ENCODE peak calls at places on chromosome 4, in nine cellular contexts. One of them, this sample, is unnamed.

GRCh38 chr4:78370625-78371372 is 180.8 kb upstream of the ANXA3 start:
- DNase-seq in NCI-H1092: no peak
- DNase-seq in AG09319: no peak
- DNase-seq in midbrain: no peak
- DNase-seq in testis: no peak
- DNase-seq in activated CD4-positive, alpha-beta memory T cell treated with anti-CD3 and anti-CD28 coated beads, Interleukin-2, amount 10 ng/mL, durations not matched to agents 7 days and 5 days: no peak
- DNase-seq in mesothelial cell of epicardium: no peak
- DNase-seq in HEK293T: no peak
- DNase-seq in A549: no peak
- DNase-seq in this sample: no peak

GRCh38 chr4:53717064-53717549 is 125.8 kb upstream of the LNX1 start:
- DNase-seq in A549: no peak
- DNase-seq in activated CD4-positive, alpha-beta memory T cell treated with anti-CD3 and anti-CD28 coated beads, Interleukin-2, amount 10 ng/mL, durations not matched to agents 7 days and 5 days: no peak
- DNase-seq in AG09319: no peak
- DNase-seq in testis: no peak
- DNase-seq in midbrain: no peak
- DNase-seq in NCI-H1092: no peak
- DNase-seq in mesothelial cell of epicardium: no peak
- DNase-seq in HEK293T: no peak
- DNase-seq in this sample: no peak

GRCh38 chr4:117983541-117984451 is 50.5 kb upstream of the NDST3 start:
- DNase-seq in mesothelial cell of epicardium: no peak
- DNase-seq in midbrain: no peak
- DNase-seq in AG09319: no peak
- DNase-seq in NCI-H1092: no peak
- DNase-seq in testis: no peak
- DNase-seq in activated CD4-positive, alpha-beta memory T cell treated with anti-CD3 and anti-CD28 coated beads, Interleukin-2, amount 10 ng/mL, durations not matched to agents 7 days and 5 days: no peak
- DNase-seq in HEK293T: no peak
- DNase-seq in A549: no peak
- DNase-seq in this sample: no peak

GRCh38 chr4:87406462-87406861 is 15.5 kb upstream of the HSD17B11 start:
- DNase-seq in HEK293T: no peak
- DNase-seq in mesothelial cell of epicardium: no peak
- DNase-seq in A549: no peak
- DNase-seq in midbrain: no peak
- DNase-seq in NCI-H1092: no peak
- DNase-seq in testis: no peak
- DNase-seq in activated CD4-positive, alpha-beta memory T cell treated with anti-CD3 and anti-CD28 coated beads, Interleukin-2, amount 10 ng/mL, durations not matched to agents 7 days and 5 days: no peak
- DNase-seq in AG09319: no peak
- DNase-seq in this sample: no peak

GRCh38 chr4:74628808-74629616 is 165.3 kb downstream of the BTC start:
- DNase-seq in mesothelial cell of epicardium: no peak
- DNase-seq in NCI-H1092: no peak
- DNase-seq in A549: no peak
- DNase-seq in midbrain: no peak
- DNase-seq in activated CD4-positive, alpha-beta memory T cell treated with anti-CD3 and anti-CD28 coated beads, Interleukin-2, amount 10 ng/mL, durations not matched to agents 7 days and 5 days: no peak
- DNase-seq in testis: no peak
- DNase-seq in HEK293T: no peak
- DNase-seq in AG09319: no peak
- DNase-seq in this sample: no peak

GRCh38 chr4:154614306-154614705 is 1.9 kb upstream of the FGG start:
- DNase-seq in HEK293T: no peak
- DNase-seq in AG09319: no peak
- DNase-seq in mesothelial cell of epicardium: no peak
- DNase-seq in midbrain: no peak
- DNase-seq in A549: no peak
- DNase-seq in NCI-H1092: no peak
- DNase-seq in activated CD4-positive, alpha-beta memory T cell treated with anti-CD3 and anti-CD28 coated beads, Interleukin-2, amount 10 ng/mL, durations not matched to agents 7 days and 5 days: no peak
- DNase-seq in testis: no peak
- DNase-seq in this sample: no peak

GRCh38 chr4:8689741-8690140 is 97.2 kb downstream of the CPZ start:
- DNase-seq in A549: no peak
- DNase-seq in activated CD4-positive, alpha-beta memory T cell treated with anti-CD3 and anti-CD28 coated beads, Interleukin-2, amount 10 ng/mL, durations not matched to agents 7 days and 5 days: no peak
- DNase-seq in testis: no peak
- DNase-seq in HEK293T: no peak
- DNase-seq in NCI-H1092: no peak
- DNase-seq in mesothelial cell of epicardium: peak
- DNase-seq in midbrain: no peak
- DNase-seq in AG09319: no peak
- DNase-seq in this sample: no peak

GRCh38 chr4:170089274-170089742 is 448 bp downstream of the AADAT start:
- DNase-seq in NCI-H1092: peak
- DNase-seq in mesothelial cell of epicardium: peak
- DNase-seq in HEK293T: peak
- DNase-seq in midbrain: peak
- DNase-seq in testis: peak
- DNase-seq in activated CD4-positive, alpha-beta memory T cell treated with anti-CD3 and anti-CD28 coated beads, Interleukin-2, amount 10 ng/mL, durations not matched to agents 7 days and 5 days: no peak
- DNase-seq in AG09319: no peak
- DNase-seq in A549: peak
- DNase-seq in this sample: peak

GRCh38 chr4:88791274-88791673 is 93.6 kb upstream of the NAP1L5 start:
- DNase-seq in activated CD4-positive, alpha-beta memory T cell treated with anti-CD3 and anti-CD28 coated beads, Interleukin-2, amount 10 ng/mL, durations not matched to agents 7 days and 5 days: no peak
- DNase-seq in midbrain: peak
- DNase-seq in testis: no peak
- DNase-seq in HEK293T: no peak
- DNase-seq in A549: peak
- DNase-seq in NCI-H1092: no peak
- DNase-seq in AG09319: no peak
- DNase-seq in mesothelial cell of epicardium: no peak
- DNase-seq in this sample: no peak

GRCh38 chr4:38189445-38189844 is 229.2 kb downstream of the PTTG2 start:
- DNase-seq in NCI-H1092: no peak
- DNase-seq in AG09319: no peak
- DNase-seq in HEK293T: no peak
- DNase-seq in activated CD4-positive, alpha-beta memory T cell treated with anti-CD3 and anti-CD28 coated beads, Interleukin-2, amount 10 ng/mL, durations not matched to agents 7 days and 5 days: no peak
- DNase-seq in A549: peak
- DNase-seq in midbrain: no peak
- DNase-seq in testis: no peak
- DNase-seq in mesothelial cell of epicardium: no peak
- DNase-seq in this sample: no peak

GRCh38 chr4:47533689-47534347 is 48.7 kb downstream of the ATP10D start:
- DNase-seq in activated CD4-positive, alpha-beta memory T cell treated with anti-CD3 and anti-CD28 coated beads, Interleukin-2, amount 10 ng/mL, durations not matched to agents 7 days and 5 days: no peak
- DNase-seq in mesothelial cell of epicardium: no peak
- DNase-seq in midbrain: no peak
- DNase-seq in A549: no peak
- DNase-seq in testis: no peak
- DNase-seq in NCI-H1092: no peak
- DNase-seq in HEK293T: no peak
- DNase-seq in AG09319: no peak
- DNase-seq in this sample: no peak

GRCh38 chr4:67721770-67722597 is 21.0 kb upstream of the UBA6 start:
- DNase-seq in NCI-H1092: no peak
- DNase-seq in testis: no peak
- DNase-seq in activated CD4-positive, alpha-beta memory T cell treated with anti-CD3 and anti-CD28 coated beads, Interleukin-2, amount 10 ng/mL, durations not matched to agents 7 days and 5 days: no peak
- DNase-seq in HEK293T: no peak
- DNase-seq in A549: peak
- DNase-seq in mesothelial cell of epicardium: no peak
- DNase-seq in midbrain: no peak
- DNase-seq in AG09319: no peak
- DNase-seq in this sample: no peak

GRCh38 chr4:148026022-148026421 is 294.1 kb downstream of the ARHGAP10 start:
- DNase-seq in midbrain: no peak
- DNase-seq in NCI-H1092: no peak
- DNase-seq in A549: no peak
- DNase-seq in HEK293T: no peak
- DNase-seq in testis: no peak
- DNase-seq in AG09319: peak
- DNase-seq in activated CD4-positive, alpha-beta memory T cell treated with anti-CD3 and anti-CD28 coated beads, Interleukin-2, amount 10 ng/mL, durations not matched to agents 7 days and 5 days: no peak
- DNase-seq in mesothelial cell of epicardium: no peak
- DNase-seq in this sample: no peak

GRCh38 chr4:60805500-60806313 is 394.4 kb upstream of the ADGRL3 start:
- DNase-seq in testis: peak
- DNase-seq in mesothelial cell of epicardium: no peak
- DNase-seq in HEK293T: peak
- DNase-seq in AG09319: no peak
- DNase-seq in midbrain: peak
- DNase-seq in A549: peak
- DNase-seq in activated CD4-positive, alpha-beta memory T cell treated with anti-CD3 and anti-CD28 coated beads, Interleukin-2, amount 10 ng/mL, durations not matched to agents 7 days and 5 days: no peak
- DNase-seq in NCI-H1092: peak
- DNase-seq in this sample: no peak

GRCh38 chr4:5812506-5813229 is 80.2 kb downstream of the CRMP1 start:
- DNase-seq in activated CD4-positive, alpha-beta memory T cell treated with anti-CD3 and anti-CD28 coated beads, Interleukin-2, amount 10 ng/mL, durations not matched to agents 7 days and 5 days: no peak
- DNase-seq in NCI-H1092: peak
- DNase-seq in AG09319: peak
- DNase-seq in midbrain: peak
- DNase-seq in mesothelial cell of epicardium: no peak
- DNase-seq in testis: peak
- DNase-seq in HEK293T: peak
- DNase-seq in A549: peak
- DNase-seq in this sample: peak

GRCh38 chr4:80422727-80423404 is 87.3 kb downstream of the CFAP299 start:
- DNase-seq in HEK293T: no peak
- DNase-seq in mesothelial cell of epicardium: no peak
- DNase-seq in AG09319: no peak
- DNase-seq in activated CD4-positive, alpha-beta memory T cell treated with anti-CD3 and anti-CD28 coated beads, Interleukin-2, amount 10 ng/mL, durations not matched to agents 7 days and 5 days: no peak
- DNase-seq in midbrain: no peak
- DNase-seq in A549: no peak
- DNase-seq in NCI-H1092: no peak
- DNase-seq in testis: no peak
- DNase-seq in this sample: no peak

GRCh38 chr4:126106658-126107057 is 791.9 kb downstream of the FAT4 start:
- DNase-seq in testis: no peak
- DNase-seq in HEK293T: peak
- DNase-seq in mesothelial cell of epicardium: no peak
- DNase-seq in AG09319: no peak
- DNase-seq in activated CD4-positive, alpha-beta memory T cell treated with anti-CD3 and anti-CD28 coated beads, Interleukin-2, amount 10 ng/mL, durations not matched to agents 7 days and 5 days: no peak
- DNase-seq in NCI-H1092: no peak
- DNase-seq in midbrain: no peak
- DNase-seq in A549: peak
- DNase-seq in this sample: no peak

GRCh38 chr4:88526221-88526815 is 2.7 kb upstream of the PYURF start:
- DNase-seq in HEK293T: no peak
- DNase-seq in AG09319: no peak
- DNase-seq in NCI-H1092: no peak
- DNase-seq in activated CD4-positive, alpha-beta memory T cell treated with anti-CD3 and anti-CD28 coated beads, Interleukin-2, amount 10 ng/mL, durations not matched to agents 7 days and 5 days: no peak
- DNase-seq in testis: no peak
- DNase-seq in A549: no peak
- DNase-seq in midbrain: no peak
- DNase-seq in mesothelial cell of epicardium: no peak
- DNase-seq in this sample: no peak

GRCh38 chr4:20356565-20356964 is 104.9 kb downstream of the SLIT2 start:
- DNase-seq in HEK293T: no peak
- DNase-seq in activated CD4-positive, alpha-beta memory T cell treated with anti-CD3 and anti-CD28 coated beads, Interleukin-2, amount 10 ng/mL, durations not matched to agents 7 days and 5 days: no peak
- DNase-seq in mesothelial cell of epicardium: no peak
- DNase-seq in testis: no peak
- DNase-seq in AG09319: no peak
- DNase-seq in midbrain: peak
- DNase-seq in A549: no peak
- DNase-seq in NCI-H1092: peak
- DNase-seq in this sample: peak

GRCh38 chr4:126592088-126592487 is 1040.7 kb upstream of the INTU start:
- DNase-seq in A549: no peak
- DNase-seq in mesothelial cell of epicardium: no peak
- DNase-seq in HEK293T: peak
- DNase-seq in NCI-H1092: no peak
- DNase-seq in AG09319: no peak
- DNase-seq in testis: no peak
- DNase-seq in midbrain: no peak
- DNase-seq in activated CD4-positive, alpha-beta memory T cell treated with anti-CD3 and anti-CD28 coated beads, Interleukin-2, amount 10 ng/mL, durations not matched to agents 7 days and 5 days: no peak
- DNase-seq in this sample: no peak

GRCh38 chr4:1473718-1474117 is 67.5 kb upstream of the NKX1-1 start:
- DNase-seq in AG09319: no peak
- DNase-seq in mesothelial cell of epicardium: no peak
- DNase-seq in NCI-H1092: no peak
- DNase-seq in activated CD4-positive, alpha-beta memory T cell treated with anti-CD3 and anti-CD28 coated beads, Interleukin-2, amount 10 ng/mL, durations not matched to agents 7 days and 5 days: no peak
- DNase-seq in midbrain: no peak
- DNase-seq in HEK293T: no peak
- DNase-seq in A549: no peak
- DNase-seq in testis: no peak
- DNase-seq in this sample: no peak

GRCh38 chr4:153464068-153464467 is 2.1 kb upstream of the TMEM131L start:
- DNase-seq in NCI-H1092: no peak
- DNase-seq in activated CD4-positive, alpha-beta memory T cell treated with anti-CD3 and anti-CD28 coated beads, Interleukin-2, amount 10 ng/mL, durations not matched to agents 7 days and 5 days: no peak
- DNase-seq in AG09319: no peak
- DNase-seq in A549: no peak
- DNase-seq in midbrain: no peak
- DNase-seq in mesothelial cell of epicardium: no peak
- DNase-seq in testis: no peak
- DNase-seq in HEK293T: no peak
- DNase-seq in this sample: no peak

GRCh38 chr4:133921280-133922195 is 280.1 kb downstream of the PABPC4L start:
- DNase-seq in HEK293T: no peak
- DNase-seq in NCI-H1092: no peak
- DNase-seq in mesothelial cell of epicardium: no peak
- DNase-seq in AG09319: no peak
- DNase-seq in testis: no peak
- DNase-seq in midbrain: no peak
- DNase-seq in A549: peak
- DNase-seq in activated CD4-positive, alpha-beta memory T cell treated with anti-CD3 and anti-CD28 coated beads, Interleukin-2, amount 10 ng/mL, durations not matched to agents 7 days and 5 days: no peak
- DNase-seq in this sample: no peak

This sample was measured in NCI-H510A.